ENCODE peak calls at places on chromosomes 3 and 15, in six cellular contexts. E is thoracic aorta, W is left ventricle myocardium inferior, T is ovary, V is IMR-90, U is astrocyte. X is an unnamed sample. For H3K27me3, the result is how much of the 10 kb centered on the place peaks cover.

GRCh38 chr3:111712294-111713180 is 117.4 kb upstream of the ZBED2 start:
- DNase-seq in W (no peak), T (no peak), V (no peak), E (no peak), U (peak), X (peak)

GRCh38 chr15:89016549-89017041 is 71.7 kb upstream of the ABHD2 start:
- DNase-seq in T (no peak), V (peak), U (peak), E (no peak), W (no peak), X (peak)

GRCh38 chr3:39294446-39295183 is 14.8 kb upstream of the CX3CR1 start:
- DNase-seq in U (no peak), E (no peak), V (no peak), W (no peak), T (no peak), X (no peak)

GRCh38 chr15:25181290-25182097 is 226.7 kb downstream of the SNRPN start:
- DNase-seq in W (peak), V (no peak), E (no peak), T (peak), U (no peak), X (no peak)

GRCh38 chr3:193039058-193039457 is 121.4 kb upstream of the MB21D2 start:
- DNase-seq in T (no peak), W (no peak), E (no peak), U (no peak), V (no peak), X (no peak)

GRCh38 chr15:77944002-77944867 is 133.3 kb downstream of the TBC1D2B start:
- DNase-seq in U (peak), T (peak), V (peak), W (peak), E (peak), X (peak)

GRCh38 chr3:27385504-27385903 is 16.3 kb upstream of the NEK10 start:
- DNase-seq in V (no peak), E (no peak), T (no peak), W (no peak), U (no peak), X (no peak)

GRCh38 chr3:161420746-161421145 is 49.4 kb upstream of the SPTSSB start:
- DNase-seq in U (peak), W (no peak), T (no peak), V (peak), E (no peak), X (no peak)

GRCh38 chr15:88975891-88976290 is 62.7 kb upstream of the MFGE8 start:
- DNase-seq in T (no peak), E (no peak), W (no peak), U (peak), V (no peak), X (no peak)

GRCh38 chr3:38097446-38098375 is 39.2 kb downstream of the ACAA1 start:
- DNase-seq in W (no peak), V (no peak), T (no peak), E (no peak), U (no peak), X (no peak)

GRCh38 chr15:59594493-59594942 is 17.1 kb upstream of the GCNT3 start:
- DNase-seq in W (no peak), V (peak), E (no peak), U (peak), T (peak), X (peak)

GRCh38 chr3:100310355-100310965 is 24.1 kb upstream of the NIT2 start:
- DNase-seq in U (no peak), W (no peak), V (peak), T (no peak), E (no peak), X (no peak)

GRCh38 chr15:47586653-47587224 is 130.6 kb upstream of the SEMA6D start:
- DNase-seq in U (no peak), E (no peak), T (no peak), V (no peak), W (peak), X (peak)

GRCh38 chr15:79572691-79573340 is 140.7 kb downstream of the MINAR1 start:
- DNase-seq in E (no peak), V (no peak), U (no peak), W (no peak), T (no peak), X (peak)

GRCh38 chr3:109098245-109098644 is 19.7 kb downstream of the MORC1 start:
- DNase-seq in U (no peak), T (no peak), V (no peak), W (no peak), E (no peak), X (no peak)

GRCh38 chr15:40992241-40992741 is 39.0 kb downstream of the CHAC1 start:
- DNase-seq in T (no peak), V (peak), E (no peak), W (no peak), U (peak), X (no peak)

GRCh38 chr3:6392123-6392522 is 468.8 kb upstream of the GRM7 start:
- DNase-seq in U (no peak), E (no peak), V (no peak), W (no peak), T (no peak), X (no peak)

GRCh38 chr15:51144021-51144532 is 49.4 kb upstream of the TNFAIP8L3 start:
- DNase-seq in U (peak), T (no peak), W (no peak), E (no peak), V (peak), X (peak)

GRCh38 chr3:148439254-148439822 is 258.4 kb upstream of the AGTR1 start:
- DNase-seq in T (no peak), W (no peak), E (no peak), U (no peak), V (no peak), X (no peak)

GRCh38 chr3:159280326-159280725 is 478.5 kb downstream of the MFSD1 start:
- DNase-seq in U (no peak), T (no peak), E (no peak), W (no peak), V (no peak), X (no peak)

GRCh38 chr3:184554470-184554869 is 7.1 kb upstream of the EPHB3 start:
- DNase-seq in W (no peak), T (no peak), V (no peak), E (no peak), U (no peak), X (no peak)

GRCh38 chr3:81443948-81444347 is 317.5 kb downstream of the GBE1 start:
- DNase-seq in U (peak), E (no peak), T (no peak), W (no peak), V (peak), X (no peak)

GRCh38 chr3:128415110-128415772 is 51.4 kb downstream of the DNAJB8 start:
- DNase-seq in U (no peak), E (no peak), T (no peak), W (no peak), V (no peak), X (no peak)

GRCh38 chr15:34436956-34437442 is 609 bp downstream of the GOLGA8A start:
- DNase-seq in W (peak), V (peak), U (peak), E (no peak), T (peak), X (peak)

GRCh38 chr3:186869253-186870235 is 27.0 kb downstream of the ADIPOQ start:
- DNase-seq in V (peak), E (no peak), U (peak), W (no peak), T (no peak), X (peak)

GRCh38 chr3:188339410-188340295 is 185.7 kb downstream of the LPP start:
- DNase-seq in U (no peak), W (no peak), E (no peak), V (no peak), T (no peak), X (no peak)

GRCh38 chr3:188342991-188343732 is 189.2 kb downstream of the LPP start:
- DNase-seq in W (peak), V (no peak), E (no peak), T (no peak), U (no peak), X (no peak)

GRCh38 chr3:188338081-188338480 is 184.1 kb downstream of the LPP start:
- DNase-seq in W (no peak), T (no peak), V (peak), U (peak), E (no peak), X (no peak)

GRCh38 chr3:188343894-188344293 is 189.9 kb downstream of the LPP start:
- DNase-seq in U (peak), W (no peak), T (no peak), E (no peak), V (no peak), X (no peak)

GRCh38 chr3:188341501-188341900 is 187.5 kb downstream of the LPP start:
- DNase-seq in V (no peak), E (no peak), U (no peak), T (no peak), W (no peak), X (no peak)
- H3K27me3 ChIP-seq in V (under half), E (under half), U (under half), T (under half), W (under half), X (under half)

DNA sequence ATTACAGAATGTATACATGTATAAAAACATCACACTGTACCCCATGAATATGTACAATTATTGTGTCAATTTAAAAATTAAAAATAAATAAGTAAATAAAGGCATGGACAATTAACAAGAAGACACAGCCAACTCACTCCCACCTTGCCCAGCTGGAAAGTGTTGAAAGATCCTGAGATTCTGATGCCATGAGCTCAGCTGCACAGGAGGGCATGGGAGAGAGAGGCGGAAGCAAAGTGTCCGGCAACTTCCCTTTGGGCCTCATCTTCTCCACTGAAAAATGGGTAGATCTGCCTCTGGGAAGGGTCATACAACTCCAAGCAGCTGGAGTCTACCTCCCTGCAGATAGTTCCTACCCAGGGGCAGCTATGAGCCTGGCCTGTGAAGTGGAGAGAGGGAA is 277.3 kb downstream of the UACA start:
- DNase-seq in U (no peak), V (no peak), T (no peak), W (no peak), E (no peak), X (no peak)
- H3K27me3 ChIP-seq in U (under half), V (under half), T (under half), W (under half), E (under half), X (under half)

GRCh38 chr3:13853978-13854296 is 25.9 kb downstream of the WNT7A start:
- DNase-seq in U (no peak), W (no peak), V (no peak), E (no peak), T (no peak), X (no peak)
- H3K27me3 ChIP-seq in U (under half), W (half or more), V (under half), E (under half), T (under half), X (under half)

DNA sequence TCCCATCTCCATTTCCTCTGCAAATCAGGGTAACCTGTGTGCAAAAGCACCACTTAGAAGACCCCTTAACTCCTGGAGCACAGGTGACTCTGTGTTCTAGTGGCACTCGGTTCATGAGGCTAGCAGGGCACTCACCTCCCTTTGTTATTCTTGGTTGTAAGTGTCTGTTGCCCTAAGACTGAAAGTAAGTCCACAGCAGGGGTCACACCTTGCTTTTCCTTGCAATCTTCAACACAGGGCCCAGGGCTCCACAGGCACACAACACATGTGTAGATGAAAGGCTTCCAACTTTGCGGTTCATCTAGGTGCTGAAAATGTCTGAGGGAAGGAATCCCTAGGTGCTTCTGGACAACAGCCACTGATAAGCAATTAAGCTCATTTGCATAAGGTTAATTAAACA is 2.9 kb downstream of the RNU6-1 start:
- DNase-seq in T (no peak), V (no peak), E (no peak), W (no peak), U (no peak), X (no peak)
- H3K27me3 ChIP-seq in T (under half), V (half or more), E (under half), W (under half), U (half or more), X (under half)